ENCODE peak calls at places on chromosomes 16 and 17, in ten cellular contexts. One of them, this sample, is unnamed.

GRCh38 chr17:53950207-53950857 is 127.6 kb downstream of the KIF2B start:
- DNase-seq in GM23248: no peak
- DNase-seq in adipocyte: no peak
- DNase-seq in pancreas: no peak
- DNase-seq in endodermal cell: peak; percentile 85
- DNase-seq in prostate gland: no peak
- DNase-seq in tibial nerve: no peak
- DNase-seq in breast epithelium: no peak
- DNase-seq in DND-41: no peak
- DNase-seq in body of pancreas: no peak
- DNase-seq in this sample: peak; percentile 55

GRCh38 chr16:54503011-54503410 is 216.4 kb upstream of the IRX3 start:
- DNase-seq in tibial nerve: no peak
- DNase-seq in DND-41: no peak
- DNase-seq in GM23248: peak; percentile 60
- DNase-seq in body of pancreas: no peak
- DNase-seq in prostate gland: no peak
- DNase-seq in pancreas: no peak
- DNase-seq in breast epithelium: no peak
- DNase-seq in adipocyte: no peak
- DNase-seq in endodermal cell: no peak
- DNase-seq in this sample: no peak

GRCh38 chr17:66747561-66748275 is 87.2 kb upstream of the CACNG5 start:
- DNase-seq in prostate gland: no peak
- DNase-seq in adipocyte: peak; percentile 13
- DNase-seq in pancreas: no peak
- DNase-seq in GM23248: peak; percentile 94
- DNase-seq in tibial nerve: no peak
- DNase-seq in endodermal cell: no peak
- DNase-seq in DND-41: no peak
- DNase-seq in breast epithelium: no peak
- DNase-seq in body of pancreas: no peak
- DNase-seq in this sample: no peak

GRCh38 chr16:1331712-1332617 is 1.5 kb upstream of the BAIAP3 start:
- DNase-seq in body of pancreas: peak; percentile 89
- DNase-seq in tibial nerve: peak; percentile 24
- DNase-seq in DND-41: no peak
- DNase-seq in adipocyte: peak; percentile 32
- DNase-seq in breast epithelium: peak; percentile 83
- DNase-seq in endodermal cell: peak; percentile 97
- DNase-seq in prostate gland: peak; percentile 58
- DNase-seq in GM23248: peak; percentile 63
- DNase-seq in pancreas: peak; percentile 66
- DNase-seq in this sample: peak; percentile 60

GRCh38 chr17:40499551-40500189 is 1.8 kb downstream of the TNS4 start:
- DNase-seq in adipocyte: peak; percentile 80
- DNase-seq in prostate gland: peak; percentile 96
- DNase-seq in breast epithelium: peak; percentile 94
- DNase-seq in endodermal cell: peak; percentile 95
- DNase-seq in pancreas: peak; percentile 77
- DNase-seq in DND-41: no peak
- DNase-seq in GM23248: peak; percentile 87
- DNase-seq in body of pancreas: peak; percentile 88
- DNase-seq in tibial nerve: peak; percentile 72
- DNase-seq in this sample: peak; percentile 68

GRCh38 chr16:89564476-89565255 is 4.2 kb downstream of the RPL13 start:
- DNase-seq in pancreas: no peak
- DNase-seq in DND-41: peak; percentile 27
- DNase-seq in body of pancreas: no peak
- DNase-seq in tibial nerve: no peak
- DNase-seq in breast epithelium: no peak
- DNase-seq in adipocyte: no peak
- DNase-seq in endodermal cell: peak; percentile 80
- DNase-seq in prostate gland: no peak
- DNase-seq in GM23248: peak; percentile 29
- DNase-seq in this sample: no peak

GRCh38 chr16:35409503-35409902 is 1950.1 kb downstream of the TP53TG3F start:
- DNase-seq in prostate gland: no peak
- DNase-seq in DND-41: no peak
- DNase-seq in breast epithelium: no peak
- DNase-seq in adipocyte: peak; percentile 14
- DNase-seq in pancreas: no peak
- DNase-seq in tibial nerve: no peak
- DNase-seq in body of pancreas: no peak
- DNase-seq in endodermal cell: no peak
- DNase-seq in GM23248: no peak
- DNase-seq in this sample: no peak

GRCh38 chr16:50602531-50603205 is 54.5 kb downstream of the NKD1 start:
- DNase-seq in pancreas: no peak
- DNase-seq in adipocyte: no peak
- DNase-seq in endodermal cell: no peak
- DNase-seq in DND-41: no peak
- DNase-seq in GM23248: no peak
- DNase-seq in body of pancreas: no peak
- DNase-seq in tibial nerve: no peak
- DNase-seq in breast epithelium: peak; percentile 88
- DNase-seq in prostate gland: peak; percentile 91
- DNase-seq in this sample: no peak

GRCh38 chr16:82638095-82638798 is 11.5 kb downstream of the CDH13 start:
- DNase-seq in endodermal cell: no peak
- DNase-seq in pancreas: no peak
- DNase-seq in body of pancreas: no peak
- DNase-seq in breast epithelium: no peak
- DNase-seq in GM23248: peak; percentile 83
- DNase-seq in prostate gland: no peak
- DNase-seq in DND-41: no peak
- DNase-seq in tibial nerve: no peak
- DNase-seq in adipocyte: peak; percentile 19
- DNase-seq in this sample: no peak

GRCh38 chr16:57941016-57941656 is 29.8 kb downstream of the CNGB1 start:
- DNase-seq in adipocyte: peak; percentile 54
- DNase-seq in GM23248: peak; percentile 67
- DNase-seq in pancreas: peak; percentile 82
- DNase-seq in body of pancreas: peak; percentile 84
- DNase-seq in endodermal cell: no peak
- DNase-seq in breast epithelium: peak; percentile 78
- DNase-seq in tibial nerve: no peak
- DNase-seq in prostate gland: peak; percentile 91
- DNase-seq in DND-41: no peak
- DNase-seq in this sample: no peak

GRCh38 chr17:17440938-17441730 is 35.7 kb upstream of the MED9 start:
- DNase-seq in GM23248: no peak
- DNase-seq in endodermal cell: peak; percentile 57
- DNase-seq in adipocyte: no peak
- DNase-seq in pancreas: no peak
- DNase-seq in DND-41: no peak
- DNase-seq in prostate gland: no peak
- DNase-seq in tibial nerve: no peak
- DNase-seq in body of pancreas: no peak
- DNase-seq in breast epithelium: no peak
- DNase-seq in this sample: no peak

GRCh38 chr16:15032547-15033308 is 23.1 kb downstream of the NTAN1 start:
- DNase-seq in endodermal cell: peak; percentile 13
- DNase-seq in body of pancreas: no peak
- DNase-seq in adipocyte: no peak
- DNase-seq in pancreas: no peak
- DNase-seq in prostate gland: no peak
- DNase-seq in tibial nerve: no peak
- DNase-seq in GM23248: peak; percentile 34
- DNase-seq in DND-41: peak; percentile 39
- DNase-seq in breast epithelium: no peak
- DNase-seq in this sample: no peak

GRCh38 chr16:7689234-7689633 is 356.6 kb downstream of the RBFOX1 start:
- DNase-seq in DND-41: no peak
- DNase-seq in endodermal cell: peak; percentile 84
- DNase-seq in breast epithelium: no peak
- DNase-seq in prostate gland: no peak
- DNase-seq in adipocyte: no peak
- DNase-seq in tibial nerve: no peak
- DNase-seq in GM23248: no peak
- DNase-seq in body of pancreas: no peak
- DNase-seq in pancreas: no peak
- DNase-seq in this sample: no peak

GRCh38 chr17:50924800-50925199 is 58.6 kb upstream of the TOB1 start:
- DNase-seq in body of pancreas: no peak
- DNase-seq in endodermal cell: no peak
- DNase-seq in DND-41: no peak
- DNase-seq in breast epithelium: no peak
- DNase-seq in prostate gland: no peak
- DNase-seq in tibial nerve: no peak
- DNase-seq in GM23248: peak; percentile 21
- DNase-seq in pancreas: no peak
- DNase-seq in adipocyte: no peak
- DNase-seq in this sample: no peak

GRCh38 chr16:64455275-64455674 is 666.6 kb downstream of the CDH11 start:
- DNase-seq in tibial nerve: no peak
- DNase-seq in pancreas: no peak
- DNase-seq in adipocyte: peak; percentile 58
- DNase-seq in GM23248: peak; percentile 45
- DNase-seq in body of pancreas: no peak
- DNase-seq in breast epithelium: no peak
- DNase-seq in DND-41: no peak
- DNase-seq in prostate gland: no peak
- DNase-seq in endodermal cell: no peak
- DNase-seq in this sample: no peak

GRCh38 chr17:80476877-80477646 is 655 bp upstream of the NPTX1 start:
- DNase-seq in body of pancreas: no peak
- DNase-seq in pancreas: no peak
- DNase-seq in DND-41: no peak
- DNase-seq in endodermal cell: peak; percentile 83
- DNase-seq in breast epithelium: no peak
- DNase-seq in adipocyte: peak; percentile 36
- DNase-seq in prostate gland: no peak
- DNase-seq in tibial nerve: no peak
- DNase-seq in GM23248: peak; percentile 33
- DNase-seq in this sample: no peak

GRCh38 chr16:14509055-14509454 is 121.0 kb downstream of the PARN start:
- DNase-seq in tibial nerve: no peak
- DNase-seq in breast epithelium: no peak
- DNase-seq in GM23248: peak; percentile 78
- DNase-seq in DND-41: no peak
- DNase-seq in pancreas: no peak
- DNase-seq in endodermal cell: no peak
- DNase-seq in prostate gland: no peak
- DNase-seq in body of pancreas: no peak
- DNase-seq in adipocyte: peak; percentile 38
- DNase-seq in this sample: no peak

GRCh38 chr16:10362077-10362863 is 23.6 kb upstream of the ATF7IP2 start:
- DNase-seq in prostate gland: no peak
- DNase-seq in body of pancreas: no peak
- DNase-seq in tibial nerve: no peak
- DNase-seq in endodermal cell: no peak
- DNase-seq in pancreas: no peak
- DNase-seq in adipocyte: no peak
- DNase-seq in DND-41: peak; percentile 79
- DNase-seq in GM23248: no peak
- DNase-seq in breast epithelium: no peak
- DNase-seq in this sample: peak; percentile 71

GRCh38 chr16:84593825-84594724 is 23.8 kb downstream of the COTL1 start:
- DNase-seq in pancreas: no peak
- DNase-seq in GM23248: no peak
- DNase-seq in prostate gland: no peak
- DNase-seq in breast epithelium: no peak
- DNase-seq in body of pancreas: peak; percentile 59
- DNase-seq in adipocyte: no peak
- DNase-seq in endodermal cell: no peak
- DNase-seq in tibial nerve: no peak
- DNase-seq in DND-41: no peak
- DNase-seq in this sample: no peak

GRCh38 chr17:34230342-34230741 is 24.7 kb upstream of the CCL2 start:
- DNase-seq in pancreas: no peak
- DNase-seq in GM23248: no peak
- DNase-seq in prostate gland: no peak
- DNase-seq in endodermal cell: no peak
- DNase-seq in adipocyte: no peak
- DNase-seq in breast epithelium: no peak
- DNase-seq in DND-41: no peak
- DNase-seq in body of pancreas: no peak
- DNase-seq in tibial nerve: no peak
- DNase-seq in this sample: no peak
- H3K4me1 ChIP-seq in pancreas: peaks cover 13% of the 10 kb centered on the region
- H3K4me1 ChIP-seq in GM23248: peaks cover 8% of the 10 kb centered on the region
- H3K4me1 ChIP-seq in prostate gland: no peaks in the 10 kb centered on the region
- H3K4me1 ChIP-seq in endodermal cell: peaks cover 18% of the 10 kb centered on the region
- H3K4me1 ChIP-seq in adipocyte: peaks cover 9% of the 10 kb centered on the region
- H3K4me1 ChIP-seq in breast epithelium: no peaks in the 10 kb centered on the region
- H3K4me1 ChIP-seq in DND-41: no peaks in the 10 kb centered on the region
- H3K4me1 ChIP-seq in body of pancreas: peaks cover 16% of the 10 kb centered on the region
- H3K4me1 ChIP-seq in tibial nerve: peaks cover 21% of the 10 kb centered on the region
- H3K4me1 ChIP-seq in this sample: peaks cover 10% of the 10 kb centered on the region

GRCh38 chr16:78392585-78393195 is 293.2 kb downstream of the WWOX start:
- DNase-seq in body of pancreas: peak; percentile 8
- DNase-seq in GM23248: no peak
- DNase-seq in breast epithelium: no peak
- DNase-seq in pancreas: no peak
- DNase-seq in DND-41: no peak
- DNase-seq in prostate gland: no peak
- DNase-seq in tibial nerve: no peak
- DNase-seq in endodermal cell: no peak
- DNase-seq in adipocyte: no peak
- DNase-seq in this sample: no peak
- H3K4me1 ChIP-seq in body of pancreas: no peaks in the 10 kb centered on the region
- H3K4me1 ChIP-seq in GM23248: no peaks in the 10 kb centered on the region
- H3K4me1 ChIP-seq in breast epithelium: no peaks in the 10 kb centered on the region
- H3K4me1 ChIP-seq in pancreas: no peaks in the 10 kb centered on the region
- H3K4me1 ChIP-seq in DND-41: no peaks in the 10 kb centered on the region
- H3K4me1 ChIP-seq in prostate gland: no peaks in the 10 kb centered on the region
- H3K4me1 ChIP-seq in tibial nerve: no peaks in the 10 kb centered on the region
- H3K4me1 ChIP-seq in endodermal cell: no peaks in the 10 kb centered on the region
- H3K4me1 ChIP-seq in adipocyte: peaks cover 29% of the 10 kb centered on the region
- H3K4me1 ChIP-seq in this sample: no peaks in the 10 kb centered on the region

DNA sequence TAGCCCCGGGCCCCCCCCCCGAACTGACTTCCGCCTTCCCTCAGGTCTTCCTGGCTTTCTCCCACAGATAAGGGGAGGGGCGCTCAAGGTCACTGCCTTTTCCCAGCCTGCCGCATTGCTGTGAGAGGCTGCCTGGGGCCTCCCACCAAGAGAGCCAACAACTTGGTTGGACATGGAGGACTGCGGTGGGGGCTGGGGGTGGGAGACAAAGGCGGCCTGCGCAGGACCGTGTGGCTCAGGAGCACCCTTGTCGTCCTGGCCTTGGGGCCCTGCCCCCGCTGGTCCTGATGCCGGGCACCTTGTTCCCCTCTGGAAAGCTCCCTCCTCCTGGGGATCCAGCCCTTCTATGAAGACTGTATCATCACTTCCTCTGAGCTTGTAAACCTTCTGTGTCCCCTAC is 105.6 kb upstream of the FOXF1 start:
- DNase-seq in prostate gland: no peak
- DNase-seq in pancreas: no peak
- DNase-seq in breast epithelium: no peak
- DNase-seq in endodermal cell: no peak
- DNase-seq in body of pancreas: no peak
- DNase-seq in GM23248: no peak
- DNase-seq in tibial nerve: no peak
- DNase-seq in DND-41: no peak
- DNase-seq in adipocyte: no peak
- DNase-seq in this sample: no peak
- H3K4me1 ChIP-seq in prostate gland: no peaks in the 10 kb centered on the region
- H3K4me1 ChIP-seq in pancreas: no peaks in the 10 kb centered on the region
- H3K4me1 ChIP-seq in breast epithelium: no peaks in the 10 kb centered on the region
- H3K4me1 ChIP-seq in endodermal cell: no peaks in the 10 kb centered on the region
- H3K4me1 ChIP-seq in body of pancreas: no peaks in the 10 kb centered on the region
- H3K4me1 ChIP-seq in GM23248: no peaks in the 10 kb centered on the region
- H3K4me1 ChIP-seq in tibial nerve: no peaks in the 10 kb centered on the region
- H3K4me1 ChIP-seq in DND-41: no peaks in the 10 kb centered on the region
- H3K4me1 ChIP-seq in adipocyte: no peaks in the 10 kb centered on the region
- H3K4me1 ChIP-seq in this sample: peaks cover 9% of the 10 kb centered on the region

GRCh38 chr17:32019228-32019627 is 12.0 kb downstream of the LRRC37B start:
- DNase-seq in pancreas: no peak
- DNase-seq in endodermal cell: no peak
- DNase-seq in body of pancreas: no peak
- DNase-seq in breast epithelium: no peak
- DNase-seq in GM23248: no peak
- DNase-seq in prostate gland: no peak
- DNase-seq in tibial nerve: no peak
- DNase-seq in adipocyte: no peak
- DNase-seq in DND-41: no peak
- DNase-seq in this sample: no peak
- H3K4me1 ChIP-seq in pancreas: no peaks in the 10 kb centered on the region
- H3K4me1 ChIP-seq in endodermal cell: no peaks in the 10 kb centered on the region
- H3K4me1 ChIP-seq in body of pancreas: no peaks in the 10 kb centered on the region
- H3K4me1 ChIP-seq in breast epithelium: no peaks in the 10 kb centered on the region
- H3K4me1 ChIP-seq in GM23248: no peaks in the 10 kb centered on the region
- H3K4me1 ChIP-seq in prostate gland: no peaks in the 10 kb centered on the region
- H3K4me1 ChIP-seq in tibial nerve: no peaks in the 10 kb centered on the region
- H3K4me1 ChIP-seq in adipocyte: no peaks in the 10 kb centered on the region
- H3K4me1 ChIP-seq in DND-41: no peaks in the 10 kb centered on the region
- H3K4me1 ChIP-seq in this sample: no peaks in the 10 kb centered on the region